ENCODE peak calls at places on chromosome 6, in six cellular contexts. One of them, this sample, is unnamed. For H3K9me3, the result is how much of the 10 kb centered on the place peaks cover.

GRCh38 chr6:57085441-57085840 is 4.5 kb upstream of the ZNF451 start:
- DNase-seq in CD4-positive, CD25-positive, alpha-beta regulatory T cell: no peak
- DNase-seq in heart right ventricle: no peak
- DNase-seq in tibial nerve: no peak
- DNase-seq in Peyer's patch: no peak
- DNase-seq in left ventricle myocardium inferior: no peak
- DNase-seq in this sample: no peak

GRCh38 chr6:90399970-90400369 is 103.3 kb upstream of the BACH2 start:
- DNase-seq in CD4-positive, CD25-positive, alpha-beta regulatory T cell: no peak
- DNase-seq in heart right ventricle: no peak
- DNase-seq in tibial nerve: no peak
- DNase-seq in Peyer's patch: no peak
- DNase-seq in left ventricle myocardium inferior: no peak
- DNase-seq in this sample: no peak

GRCh38 chr6:14945461-14946210 is 300.2 kb upstream of the JARID2 start:
- DNase-seq in CD4-positive, CD25-positive, alpha-beta regulatory T cell: no peak
- DNase-seq in heart right ventricle: no peak
- DNase-seq in tibial nerve: no peak
- DNase-seq in Peyer's patch: no peak
- DNase-seq in left ventricle myocardium inferior: no peak
- DNase-seq in this sample: no peak

GRCh38 chr6:7998103-7998725 is 66.0 kb downstream of the BLOC1S5 start:
- DNase-seq in CD4-positive, CD25-positive, alpha-beta regulatory T cell: no peak
- DNase-seq in heart right ventricle: no peak
- DNase-seq in tibial nerve: no peak
- DNase-seq in Peyer's patch: no peak
- DNase-seq in left ventricle myocardium inferior: no peak
- DNase-seq in this sample: no peak

GRCh38 chr6:157014871-157015270 is 237.7 kb downstream of the ARID1B start:
- DNase-seq in CD4-positive, CD25-positive, alpha-beta regulatory T cell: no peak
- DNase-seq in heart right ventricle: no peak
- DNase-seq in tibial nerve: no peak
- DNase-seq in Peyer's patch: no peak
- DNase-seq in left ventricle myocardium inferior: no peak
- DNase-seq in this sample: no peak

GRCh38 chr6:128500017-128500416 is 20.4 kb downstream of the PTPRK start:
- DNase-seq in CD4-positive, CD25-positive, alpha-beta regulatory T cell: no peak
- DNase-seq in heart right ventricle: no peak
- DNase-seq in tibial nerve: no peak
- DNase-seq in Peyer's patch: no peak
- DNase-seq in left ventricle myocardium inferior: no peak
- DNase-seq in this sample: no peak

GRCh38 chr6:133340557-133340956 is 99.4 kb downstream of the EYA4 start:
- DNase-seq in CD4-positive, CD25-positive, alpha-beta regulatory T cell: no peak
- DNase-seq in heart right ventricle: no peak
- DNase-seq in tibial nerve: no peak
- DNase-seq in Peyer's patch: no peak
- DNase-seq in left ventricle myocardium inferior: no peak
- DNase-seq in this sample: no peak

GRCh38 chr6:80872194-80872950 is 765.9 kb downstream of the BCKDHB start:
- DNase-seq in CD4-positive, CD25-positive, alpha-beta regulatory T cell: no peak
- DNase-seq in heart right ventricle: no peak
- DNase-seq in tibial nerve: peak
- DNase-seq in Peyer's patch: no peak
- DNase-seq in left ventricle myocardium inferior: peak
- DNase-seq in this sample: no peak

GRCh38 chr6:125787791-125788190 is 3.0 kb upstream of the NCOA7 start:
- DNase-seq in CD4-positive, CD25-positive, alpha-beta regulatory T cell: no peak
- DNase-seq in heart right ventricle: no peak
- DNase-seq in tibial nerve: no peak
- DNase-seq in Peyer's patch: no peak
- DNase-seq in left ventricle myocardium inferior: no peak
- DNase-seq in this sample: no peak

GRCh38 chr6:111866857-111867256 is 6.4 kb downstream of the FYN start:
- DNase-seq in CD4-positive, CD25-positive, alpha-beta regulatory T cell: no peak
- DNase-seq in heart right ventricle: no peak
- DNase-seq in tibial nerve: no peak
- DNase-seq in Peyer's patch: no peak
- DNase-seq in left ventricle myocardium inferior: no peak
- DNase-seq in this sample: no peak

GRCh38 chr6:12476484-12476883 is 186.3 kb downstream of the EDN1 start:
- DNase-seq in CD4-positive, CD25-positive, alpha-beta regulatory T cell: no peak
- DNase-seq in heart right ventricle: no peak
- DNase-seq in tibial nerve: no peak
- DNase-seq in Peyer's patch: no peak
- DNase-seq in left ventricle myocardium inferior: no peak
- DNase-seq in this sample: no peak

GRCh38 chr6:119482850-119483285 is 133.3 kb upstream of the MAN1A1 start:
- DNase-seq in CD4-positive, CD25-positive, alpha-beta regulatory T cell: no peak
- DNase-seq in heart right ventricle: no peak
- DNase-seq in tibial nerve: no peak
- DNase-seq in Peyer's patch: no peak
- DNase-seq in left ventricle myocardium inferior: no peak
- DNase-seq in this sample: no peak

GRCh38 chr6:2448826-2449571 is 203.6 kb upstream of the GMDS start:
- DNase-seq in CD4-positive, CD25-positive, alpha-beta regulatory T cell: no peak
- DNase-seq in heart right ventricle: no peak
- DNase-seq in tibial nerve: peak
- DNase-seq in Peyer's patch: no peak
- DNase-seq in left ventricle myocardium inferior: no peak
- DNase-seq in this sample: no peak

GRCh38 chr6:127266892-127267741 is 453 bp downstream of the RNF146 start:
- DNase-seq in CD4-positive, CD25-positive, alpha-beta regulatory T cell: peak
- DNase-seq in heart right ventricle: peak
- DNase-seq in tibial nerve: peak
- DNase-seq in Peyer's patch: peak
- DNase-seq in left ventricle myocardium inferior: peak
- DNase-seq in this sample: peak

GRCh38 chr6:18021166-18021850 is 33.9 kb upstream of the KIF13A start:
- DNase-seq in CD4-positive, CD25-positive, alpha-beta regulatory T cell: no peak
- DNase-seq in heart right ventricle: no peak
- DNase-seq in tibial nerve: no peak
- DNase-seq in Peyer's patch: no peak
- DNase-seq in left ventricle myocardium inferior: no peak
- DNase-seq in this sample: no peak

GRCh38 chr6:44858998-44859397 is 469.1 kb upstream of the RUNX2 start:
- DNase-seq in CD4-positive, CD25-positive, alpha-beta regulatory T cell: no peak
- DNase-seq in heart right ventricle: no peak
- DNase-seq in tibial nerve: no peak
- DNase-seq in Peyer's patch: no peak
- DNase-seq in left ventricle myocardium inferior: no peak
- DNase-seq in this sample: no peak

GRCh38 chr6:53273356-53273755 is 75.4 kb downstream of the ELOVL5 start:
- DNase-seq in CD4-positive, CD25-positive, alpha-beta regulatory T cell: no peak
- DNase-seq in heart right ventricle: no peak
- DNase-seq in tibial nerve: no peak
- DNase-seq in Peyer's patch: no peak
- DNase-seq in left ventricle myocardium inferior: no peak
- DNase-seq in this sample: no peak

GRCh38 chr6:18265099-18265372 is 706 bp upstream of the DEK start:
- DNase-seq in CD4-positive, CD25-positive, alpha-beta regulatory T cell: no peak
- DNase-seq in heart right ventricle: no peak
- DNase-seq in tibial nerve: no peak
- DNase-seq in Peyer's patch: no peak
- DNase-seq in left ventricle myocardium inferior: no peak
- DNase-seq in this sample: no peak

GRCh38 chr6:1423578-1423977 is 34.2 kb downstream of the FOXF2 start:
- DNase-seq in CD4-positive, CD25-positive, alpha-beta regulatory T cell: no peak
- DNase-seq in heart right ventricle: no peak
- DNase-seq in tibial nerve: no peak
- DNase-seq in Peyer's patch: no peak
- DNase-seq in left ventricle myocardium inferior: no peak
- DNase-seq in this sample: no peak

GRCh38 chr6:13924949-13925881 is at the start of gene RNF182:
- DNase-seq in CD4-positive, CD25-positive, alpha-beta regulatory T cell: no peak
- DNase-seq in heart right ventricle: no peak
- DNase-seq in tibial nerve: no peak
- DNase-seq in Peyer's patch: no peak
- DNase-seq in left ventricle myocardium inferior: no peak
- DNase-seq in this sample: peak

GRCh38 chr6:27785297-27785696 is 126.9 kb downstream of the OR2B2 start:
- DNase-seq in CD4-positive, CD25-positive, alpha-beta regulatory T cell: no peak
- DNase-seq in heart right ventricle: no peak
- DNase-seq in tibial nerve: no peak
- DNase-seq in Peyer's patch: no peak
- DNase-seq in left ventricle myocardium inferior: no peak
- DNase-seq in this sample: no peak

GRCh38 chr6:2505624-2506023 is 245.1 kb downstream of the MYLK4 start:
- DNase-seq in CD4-positive, CD25-positive, alpha-beta regulatory T cell: no peak
- DNase-seq in heart right ventricle: no peak
- DNase-seq in tibial nerve: no peak
- DNase-seq in Peyer's patch: no peak
- DNase-seq in left ventricle myocardium inferior: no peak
- DNase-seq in this sample: no peak

GRCh38 chr6:142617158-142617557 is 315.4 kb downstream of the ADGRG6 start:
- DNase-seq in CD4-positive, CD25-positive, alpha-beta regulatory T cell: no peak
- DNase-seq in heart right ventricle: no peak
- DNase-seq in tibial nerve: no peak
- DNase-seq in Peyer's patch: no peak
- DNase-seq in left ventricle myocardium inferior: no peak
- DNase-seq in this sample: no peak

GRCh38 chr6:6790891-6791290 is 202.4 kb downstream of the LY86 start:
- DNase-seq in CD4-positive, CD25-positive, alpha-beta regulatory T cell: no peak
- DNase-seq in heart right ventricle: no peak
- DNase-seq in tibial nerve: no peak
- DNase-seq in Peyer's patch: no peak
- DNase-seq in left ventricle myocardium inferior: no peak
- DNase-seq in this sample: no peak

GRCh38 chr6:128711149-128711548 is 171.8 kb upstream of the LAMA2 start:
- DNase-seq in CD4-positive, CD25-positive, alpha-beta regulatory T cell: no peak
- DNase-seq in heart right ventricle: no peak
- DNase-seq in tibial nerve: no peak
- DNase-seq in Peyer's patch: no peak
- DNase-seq in left ventricle myocardium inferior: no peak
- DNase-seq in this sample: no peak

GRCh38 chr6:131819507-131820228 is 11.8 kb downstream of the ENPP1 start:
- DNase-seq in CD4-positive, CD25-positive, alpha-beta regulatory T cell: no peak
- DNase-seq in heart right ventricle: no peak
- DNase-seq in tibial nerve: no peak
- DNase-seq in Peyer's patch: no peak
- DNase-seq in left ventricle myocardium inferior: no peak
- DNase-seq in this sample: no peak

GRCh38 chr6:157177731-157178336 is 145.5 kb downstream of the TMEM242 start:
- DNase-seq in CD4-positive, CD25-positive, alpha-beta regulatory T cell: no peak
- DNase-seq in heart right ventricle: no peak
- DNase-seq in tibial nerve: no peak
- DNase-seq in Peyer's patch: no peak
- DNase-seq in left ventricle myocardium inferior: no peak
- DNase-seq in this sample: no peak

GRCh38 chr6:170053966-170054661 is 236.8 kb downstream of the DLL1 start:
- DNase-seq in CD4-positive, CD25-positive, alpha-beta regulatory T cell: no peak
- DNase-seq in heart right ventricle: no peak
- DNase-seq in tibial nerve: no peak
- DNase-seq in Peyer's patch: no peak
- DNase-seq in left ventricle myocardium inferior: no peak
- DNase-seq in this sample: no peak

GRCh38 chr6:170058878-170059485 is 231.9 kb downstream of the DLL1 start:
- DNase-seq in CD4-positive, CD25-positive, alpha-beta regulatory T cell: no peak
- DNase-seq in heart right ventricle: no peak
- DNase-seq in tibial nerve: no peak
- DNase-seq in Peyer's patch: no peak
- DNase-seq in left ventricle myocardium inferior: no peak
- DNase-seq in this sample: no peak

GRCh38 chr6:170056329-170056728 is 234.5 kb downstream of the DLL1 start:
- DNase-seq in CD4-positive, CD25-positive, alpha-beta regulatory T cell: no peak
- DNase-seq in heart right ventricle: no peak
- DNase-seq in tibial nerve: no peak
- DNase-seq in Peyer's patch: no peak
- DNase-seq in left ventricle myocardium inferior: no peak
- DNase-seq in this sample: no peak

GRCh38 chr6:170057961-170058877 is 232.7 kb downstream of the DLL1 start:
- DNase-seq in CD4-positive, CD25-positive, alpha-beta regulatory T cell: no peak
- DNase-seq in heart right ventricle: no peak
- DNase-seq in tibial nerve: no peak
- DNase-seq in Peyer's patch: no peak
- DNase-seq in left ventricle myocardium inferior: no peak
- DNase-seq in this sample: no peak

GRCh38 chr6:170057034-170057734 is 233.7 kb downstream of the DLL1 start:
- DNase-seq in CD4-positive, CD25-positive, alpha-beta regulatory T cell: no peak
- DNase-seq in heart right ventricle: no peak
- DNase-seq in tibial nerve: no peak
- DNase-seq in Peyer's patch: no peak
- DNase-seq in left ventricle myocardium inferior: no peak
- DNase-seq in this sample: no peak
- H3K9me3 ChIP-seq in CD4-positive, CD25-positive, alpha-beta regulatory T cell: under half
- H3K9me3 ChIP-seq in heart right ventricle: under half
- H3K9me3 ChIP-seq in tibial nerve: under half
- H3K9me3 ChIP-seq in Peyer's patch: under half
- H3K9me3 ChIP-seq in left ventricle myocardium inferior: under half
- H3K9me3 ChIP-seq in this sample: under half

DNA sequence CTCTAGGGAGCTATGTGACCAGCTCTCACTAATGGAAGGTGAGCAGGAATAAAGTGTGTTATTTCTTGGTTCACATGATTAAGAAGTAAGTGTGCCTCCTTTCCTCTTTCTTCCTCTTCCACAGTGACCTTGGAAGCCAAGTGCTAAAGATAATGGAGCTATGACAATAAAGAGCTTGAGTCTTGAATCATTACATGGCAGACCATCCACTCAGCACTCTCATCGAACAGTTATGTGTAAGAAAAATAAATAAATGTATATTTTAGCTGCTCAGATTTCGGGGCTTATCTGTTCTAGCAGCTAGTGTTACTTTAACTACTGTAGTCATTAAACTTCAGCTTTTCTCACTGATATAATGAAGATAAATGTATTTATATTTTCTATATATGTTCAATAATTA is 72.9 kb downstream of the HDGFL1 start:
- DNase-seq in CD4-positive, CD25-positive, alpha-beta regulatory T cell: no peak
- DNase-seq in heart right ventricle: no peak
- DNase-seq in tibial nerve: no peak
- DNase-seq in Peyer's patch: no peak
- DNase-seq in left ventricle myocardium inferior: no peak
- DNase-seq in this sample: no peak
- H3K9me3 ChIP-seq in CD4-positive, CD25-positive, alpha-beta regulatory T cell: under half
- H3K9me3 ChIP-seq in heart right ventricle: under half
- H3K9me3 ChIP-seq in tibial nerve: under half
- H3K9me3 ChIP-seq in Peyer's patch: under half
- H3K9me3 ChIP-seq in left ventricle myocardium inferior: under half
- H3K9me3 ChIP-seq in this sample: under half

GRCh38 chr6:4861564-4861963 is 85.4 kb downstream of the CDYL start:
- DNase-seq in CD4-positive, CD25-positive, alpha-beta regulatory T cell: no peak
- DNase-seq in heart right ventricle: no peak
- DNase-seq in tibial nerve: no peak
- DNase-seq in Peyer's patch: no peak
- DNase-seq in left ventricle myocardium inferior: no peak
- DNase-seq in this sample: no peak
- H3K9me3 ChIP-seq in CD4-positive, CD25-positive, alpha-beta regulatory T cell: under half
- H3K9me3 ChIP-seq in heart right ventricle: under half
- H3K9me3 ChIP-seq in tibial nerve: under half
- H3K9me3 ChIP-seq in Peyer's patch: under half
- H3K9me3 ChIP-seq in left ventricle myocardium inferior: under half
- H3K9me3 ChIP-seq in this sample: under half

DNA sequence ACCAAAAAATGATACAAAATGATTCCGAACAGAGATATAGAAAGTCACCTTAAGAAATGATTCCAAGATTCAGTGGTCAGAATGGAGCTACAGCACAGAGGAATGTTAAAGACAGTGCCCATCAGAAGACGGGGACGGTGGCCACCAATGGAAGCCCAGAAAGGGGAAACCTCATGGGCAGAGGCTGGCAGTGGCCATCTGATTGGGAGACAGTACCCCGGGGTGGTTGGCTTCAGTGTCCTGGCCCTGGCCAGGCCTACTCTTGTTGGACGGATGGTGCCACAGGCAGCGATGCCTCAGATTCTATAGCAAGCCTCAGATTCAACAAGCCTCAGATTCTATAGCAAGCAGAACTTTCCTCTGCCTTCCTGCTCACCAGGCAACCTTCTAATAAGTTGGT is 16.6 kb upstream of the PI16 start:
- DNase-seq in CD4-positive, CD25-positive, alpha-beta regulatory T cell: no peak
- DNase-seq in heart right ventricle: no peak
- DNase-seq in tibial nerve: no peak
- DNase-seq in Peyer's patch: no peak
- DNase-seq in left ventricle myocardium inferior: no peak
- DNase-seq in this sample: no peak
- H3K9me3 ChIP-seq in CD4-positive, CD25-positive, alpha-beta regulatory T cell: under half
- H3K9me3 ChIP-seq in heart right ventricle: under half
- H3K9me3 ChIP-seq in tibial nerve: under half
- H3K9me3 ChIP-seq in Peyer's patch: under half
- H3K9me3 ChIP-seq in left ventricle myocardium inferior: under half
- H3K9me3 ChIP-seq in this sample: under half

This sample was measured in T-helper 17 cell.